ENCODE peak calls at places on chromosomes 11 and 22, in six cellular contexts. One of them, this sample, is unnamed.

GRCh38 chr11:128933481-128934178 is 9.0 kb downstream of the TP53AIP1 start:
- DNase-seq in heart left ventricle: no peak
- DNase-seq in mucosa of descending colon: no peak
- DNase-seq in SK-N-SH: no peak
- DNase-seq in Peyer's patch: no peak
- DNase-seq in neural progenitor cell: no peak
- DNase-seq in this sample: no peak

GRCh38 chr11:64911142-64911541 is 5.9 kb downstream of the ATG2A start:
- DNase-seq in heart left ventricle: no peak
- DNase-seq in mucosa of descending colon: no peak
- DNase-seq in SK-N-SH: no peak
- DNase-seq in Peyer's patch: no peak
- DNase-seq in neural progenitor cell: no peak
- DNase-seq in this sample: no peak

GRCh38 chr11:110908401-110909106 is 196.3 kb upstream of the ARHGAP20 start:
- DNase-seq in heart left ventricle: no peak
- DNase-seq in mucosa of descending colon: no peak
- DNase-seq in SK-N-SH: no peak
- DNase-seq in Peyer's patch: no peak
- DNase-seq in neural progenitor cell: no peak
- DNase-seq in this sample: no peak

GRCh38 chr11:1921576-1922141 is 2.2 kb downstream of the TNNT3 start:
- DNase-seq in heart left ventricle: peak; percentile 47
- DNase-seq in mucosa of descending colon: no peak
- DNase-seq in SK-N-SH: peak; percentile 72
- DNase-seq in Peyer's patch: no peak
- DNase-seq in neural progenitor cell: peak; percentile 9
- DNase-seq in this sample: no peak

GRCh38 chr22:30822216-30823014 is 127.7 kb downstream of the OSBP2 start:
- DNase-seq in heart left ventricle: no peak
- DNase-seq in mucosa of descending colon: no peak
- DNase-seq in SK-N-SH: peak; percentile 87
- DNase-seq in Peyer's patch: peak; percentile 38
- DNase-seq in neural progenitor cell: peak; percentile 51
- DNase-seq in this sample: no peak

GRCh38 chr22:50488006-50488677 is 1.5 kb downstream of the MIOX start:
- DNase-seq in heart left ventricle: no peak
- DNase-seq in mucosa of descending colon: no peak
- DNase-seq in SK-N-SH: no peak
- DNase-seq in Peyer's patch: no peak
- DNase-seq in neural progenitor cell: no peak
- DNase-seq in this sample: no peak

GRCh38 chr11:36702330-36703054 is 104.5 kb upstream of the RAG2 start:
- DNase-seq in heart left ventricle: peak; percentile 19
- DNase-seq in mucosa of descending colon: peak; percentile 49
- DNase-seq in SK-N-SH: peak; percentile 73
- DNase-seq in Peyer's patch: peak; percentile 58
- DNase-seq in neural progenitor cell: peak; percentile 78
- DNase-seq in this sample: no peak

GRCh38 chr11:14380947-14381555 is 22.1 kb upstream of the RRAS2 start:
- DNase-seq in heart left ventricle: peak; percentile 74
- DNase-seq in mucosa of descending colon: peak; percentile 74
- DNase-seq in SK-N-SH: peak; percentile 92
- DNase-seq in Peyer's patch: peak; percentile 85
- DNase-seq in neural progenitor cell: peak; percentile 79
- DNase-seq in this sample: peak; percentile 63

GRCh38 chr11:104925850-104926249 is 27.6 kb upstream of the CASP12 start:
- DNase-seq in heart left ventricle: no peak
- DNase-seq in mucosa of descending colon: no peak
- DNase-seq in SK-N-SH: no peak
- DNase-seq in Peyer's patch: no peak
- DNase-seq in neural progenitor cell: no peak
- DNase-seq in this sample: no peak

GRCh38 chr11:104926771-104927470 is 28.7 kb upstream of the CASP12 start:
- DNase-seq in heart left ventricle: no peak
- DNase-seq in mucosa of descending colon: no peak
- DNase-seq in SK-N-SH: no peak
- DNase-seq in Peyer's patch: no peak
- DNase-seq in neural progenitor cell: peak; percentile 43
- DNase-seq in this sample: no peak

GRCh38 chr11:104934594-104934993 is 33.8 kb downstream of the CASP4 start:
- DNase-seq in heart left ventricle: no peak
- DNase-seq in mucosa of descending colon: no peak
- DNase-seq in SK-N-SH: no peak
- DNase-seq in Peyer's patch: no peak
- DNase-seq in neural progenitor cell: no peak
- DNase-seq in this sample: no peak

GRCh38 chr11:104928831-104929230 is 30.6 kb upstream of the CASP12 start:
- DNase-seq in heart left ventricle: no peak
- DNase-seq in mucosa of descending colon: no peak
- DNase-seq in SK-N-SH: no peak
- DNase-seq in Peyer's patch: no peak
- DNase-seq in neural progenitor cell: no peak
- DNase-seq in this sample: no peak
- H3K4me3 ChIP-seq in heart left ventricle: no peak overlapping the region
- H3K4me3 ChIP-seq in mucosa of descending colon: no peak overlapping the region
- H3K4me3 ChIP-seq in SK-N-SH: no peak overlapping the region
- H3K4me3 ChIP-seq in Peyer's patch: no peak overlapping the region
- H3K4me3 ChIP-seq in neural progenitor cell: no peak overlapping the region
- H3K4me3 ChIP-seq in this sample: no peak overlapping the region

GRCh38 chr11:86497310-86497709 is 122.6 kb downstream of the CCDC81 start:
- DNase-seq in heart left ventricle: no peak
- DNase-seq in mucosa of descending colon: no peak
- DNase-seq in SK-N-SH: no peak
- DNase-seq in Peyer's patch: no peak
- DNase-seq in neural progenitor cell: no peak
- DNase-seq in this sample: no peak
- H3K4me1 ChIP-seq in heart left ventricle: no peaks in the 10 kb centered on the region
- H3K4me1 ChIP-seq in mucosa of descending colon: peaks cover 5% of the 10 kb centered on the region
- H3K4me1 ChIP-seq in SK-N-SH: peaks cover 6% of the 10 kb centered on the region
- H3K4me1 ChIP-seq in Peyer's patch: peaks cover 21% of the 10 kb centered on the region
- H3K4me1 ChIP-seq in neural progenitor cell: peaks cover 17% of the 10 kb centered on the region
- H3K4me1 ChIP-seq in this sample: no peaks in the 10 kb centered on the region

GRCh38 chr11:114172871-114173444 is 113.4 kb downstream of the ZBTB16 start:
- DNase-seq in heart left ventricle: peak; percentile 69
- DNase-seq in mucosa of descending colon: no peak
- DNase-seq in SK-N-SH: no peak
- DNase-seq in Peyer's patch: no peak
- DNase-seq in neural progenitor cell: no peak
- DNase-seq in this sample: no peak

GRCh38 chr11:114170226-114170625 is 110.7 kb downstream of the ZBTB16 start:
- DNase-seq in heart left ventricle: no peak
- DNase-seq in mucosa of descending colon: no peak
- DNase-seq in SK-N-SH: no peak
- DNase-seq in Peyer's patch: no peak
- DNase-seq in neural progenitor cell: peak; percentile 74
- DNase-seq in this sample: no peak

GRCh38 chr11:114171257-114172054 is 111.9 kb downstream of the ZBTB16 start:
- DNase-seq in heart left ventricle: peak; percentile 89
- DNase-seq in mucosa of descending colon: no peak
- DNase-seq in SK-N-SH: no peak
- DNase-seq in Peyer's patch: peak; percentile 93
- DNase-seq in neural progenitor cell: no peak
- DNase-seq in this sample: no peak

GRCh38 chr11:114173836-114174235 is 114.3 kb downstream of the ZBTB16 start:
- DNase-seq in heart left ventricle: no peak
- DNase-seq in mucosa of descending colon: no peak
- DNase-seq in SK-N-SH: no peak
- DNase-seq in Peyer's patch: no peak
- DNase-seq in neural progenitor cell: no peak
- DNase-seq in this sample: no peak

GRCh38 chr11:114172055-114172861 is 112.7 kb downstream of the ZBTB16 start:
- DNase-seq in heart left ventricle: no peak
- DNase-seq in mucosa of descending colon: no peak
- DNase-seq in SK-N-SH: no peak
- DNase-seq in Peyer's patch: no peak
- DNase-seq in neural progenitor cell: no peak
- DNase-seq in this sample: no peak
- H3K4me3 ChIP-seq in heart left ventricle: peak overlapping the region; percentile 11
- H3K4me3 ChIP-seq in mucosa of descending colon: no peak overlapping the region
- H3K4me3 ChIP-seq in SK-N-SH: no peak overlapping the region
- H3K4me3 ChIP-seq in Peyer's patch: no peak overlapping the region
- H3K4me3 ChIP-seq in neural progenitor cell: no peak overlapping the region
- H3K4me3 ChIP-seq in this sample: no peak overlapping the region

DNA sequence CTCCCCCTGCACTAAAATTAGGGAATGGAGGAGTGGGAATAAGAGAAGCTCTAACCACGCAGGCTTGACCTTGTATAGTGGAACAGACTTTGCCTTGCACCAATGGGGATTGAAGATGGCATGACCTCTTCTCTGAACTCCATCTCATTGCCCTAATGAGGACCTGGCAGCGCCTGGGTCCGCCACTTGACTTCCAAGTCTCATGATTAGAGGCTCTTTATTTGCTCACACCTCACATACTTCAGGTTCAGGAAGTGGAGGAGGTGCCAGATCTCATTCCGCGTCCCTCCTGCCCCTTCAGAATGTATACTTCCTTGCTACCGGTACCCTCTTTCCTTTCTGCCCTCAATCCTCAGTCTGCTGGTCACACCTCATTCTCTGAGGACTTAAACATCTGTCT is 106.0 kb upstream of the CD44 start:
- DNase-seq in heart left ventricle: no peak
- DNase-seq in mucosa of descending colon: no peak
- DNase-seq in SK-N-SH: no peak
- DNase-seq in Peyer's patch: no peak
- DNase-seq in neural progenitor cell: no peak
- DNase-seq in this sample: no peak
- H3K4me1 ChIP-seq in heart left ventricle: peaks cover 5% of the 10 kb centered on the region
- H3K4me1 ChIP-seq in mucosa of descending colon: peaks cover 4% of the 10 kb centered on the region
- H3K4me1 ChIP-seq in SK-N-SH: peaks cover 6% of the 10 kb centered on the region
- H3K4me1 ChIP-seq in Peyer's patch: peaks cover 7% of the 10 kb centered on the region
- H3K4me1 ChIP-seq in neural progenitor cell: no peaks in the 10 kb centered on the region
- H3K4me1 ChIP-seq in this sample: peaks cover 48% of the 10 kb centered on the region

GRCh38 chr11:47377571-47378010 is 756 bp downstream of the SPI1 start:
- DNase-seq in heart left ventricle: no peak
- DNase-seq in mucosa of descending colon: no peak
- DNase-seq in SK-N-SH: peak; percentile 27
- DNase-seq in Peyer's patch: no peak
- DNase-seq in neural progenitor cell: no peak
- DNase-seq in this sample: peak; percentile 79
- H3K4me3 ChIP-seq in heart left ventricle: peak overlapping the region; percentile 40
- H3K4me3 ChIP-seq in mucosa of descending colon: no peak overlapping the region
- H3K4me3 ChIP-seq in SK-N-SH: no peak overlapping the region
- H3K4me3 ChIP-seq in Peyer's patch: peak overlapping the region; percentile 49
- H3K4me3 ChIP-seq in neural progenitor cell: no peak overlapping the region
- H3K4me3 ChIP-seq in this sample: peak overlapping the region; percentile 16

GRCh38 chr11:119374632-119375394 is 6.7 kb downstream of the USP2 start:
- DNase-seq in heart left ventricle: no peak
- DNase-seq in mucosa of descending colon: no peak
- DNase-seq in SK-N-SH: peak; percentile 90
- DNase-seq in Peyer's patch: no peak
- DNase-seq in neural progenitor cell: no peak
- DNase-seq in this sample: no peak
- H3K4me1 ChIP-seq in heart left ventricle: peaks cover 30% of the 10 kb centered on the region
- H3K4me1 ChIP-seq in mucosa of descending colon: peaks cover 22% of the 10 kb centered on the region
- H3K4me1 ChIP-seq in SK-N-SH: peaks cover 87% of the 10 kb centered on the region
- H3K4me1 ChIP-seq in Peyer's patch: peaks cover 36% of the 10 kb centered on the region
- H3K4me1 ChIP-seq in neural progenitor cell: peaks cover 68% of the 10 kb centered on the region
- H3K4me1 ChIP-seq in this sample: peaks cover 19% of the 10 kb centered on the region